ENCODE peak calls at places on chromosomes 7 and 10, in eight cellular contexts. One of them, this sample, is unnamed.

GRCh38 chr10:36023939-36024338 is 381.8 kb upstream of the FZD8 start:
- DNase-seq in cardiac muscle cell: no peak
- DNase-seq in Calu3: no peak
- DNase-seq in CD4-positive, alpha-beta T cell: no peak
- DNase-seq in breast epithelium: no peak
- DNase-seq in kidney: no peak
- DNase-seq in OCI-LY7: no peak
- DNase-seq in transverse colon: no peak
- DNase-seq in this sample: peak

GRCh38 chr10:71004676-71005075 is 116.3 kb upstream of the PCBD1 start:
- DNase-seq in cardiac muscle cell: no peak
- DNase-seq in Calu3: no peak
- DNase-seq in CD4-positive, alpha-beta T cell: no peak
- DNase-seq in breast epithelium: no peak
- DNase-seq in kidney: no peak
- DNase-seq in OCI-LY7: no peak
- DNase-seq in transverse colon: no peak
- DNase-seq in this sample: no peak

GRCh38 chr7:117126631-117127030 is 173.3 kb downstream of the ST7 start:
- DNase-seq in cardiac muscle cell: no peak
- DNase-seq in Calu3: no peak
- DNase-seq in CD4-positive, alpha-beta T cell: no peak
- DNase-seq in breast epithelium: no peak
- DNase-seq in kidney: no peak
- DNase-seq in OCI-LY7: no peak
- DNase-seq in transverse colon: no peak
- DNase-seq in this sample: no peak

GRCh38 chr10:112356686-112357085 is 17.2 kb upstream of the ACSL5 start:
- DNase-seq in cardiac muscle cell: no peak
- DNase-seq in Calu3: no peak
- DNase-seq in CD4-positive, alpha-beta T cell: no peak
- DNase-seq in breast epithelium: no peak
- DNase-seq in kidney: no peak
- DNase-seq in OCI-LY7: no peak
- DNase-seq in transverse colon: no peak
- DNase-seq in this sample: no peak

GRCh38 chr10:33669861-33670385 is 335.5 kb upstream of the NRP1 start:
- DNase-seq in cardiac muscle cell: no peak
- DNase-seq in Calu3: no peak
- DNase-seq in CD4-positive, alpha-beta T cell: no peak
- DNase-seq in breast epithelium: no peak
- DNase-seq in kidney: no peak
- DNase-seq in OCI-LY7: no peak
- DNase-seq in transverse colon: no peak
- DNase-seq in this sample: no peak

GRCh38 chr7:47816647-47817046 is 131.6 kb downstream of the PKD1L1 start:
- DNase-seq in cardiac muscle cell: no peak
- DNase-seq in Calu3: no peak
- DNase-seq in CD4-positive, alpha-beta T cell: no peak
- DNase-seq in breast epithelium: no peak
- DNase-seq in kidney: no peak
- DNase-seq in OCI-LY7: no peak
- DNase-seq in transverse colon: no peak
- DNase-seq in this sample: peak

GRCh38 chr7:143938522-143939243 is 3.6 kb downstream of the OR2F2 start:
- DNase-seq in cardiac muscle cell: no peak
- DNase-seq in Calu3: no peak
- DNase-seq in CD4-positive, alpha-beta T cell: no peak
- DNase-seq in breast epithelium: no peak
- DNase-seq in kidney: no peak
- DNase-seq in OCI-LY7: no peak
- DNase-seq in transverse colon: no peak
- DNase-seq in this sample: no peak

GRCh38 chr7:20786421-20786778 is 286 bp downstream of the SP8 start:
- DNase-seq in cardiac muscle cell: no peak
- DNase-seq in Calu3: no peak
- DNase-seq in CD4-positive, alpha-beta T cell: no peak
- DNase-seq in breast epithelium: no peak
- DNase-seq in kidney: no peak
- DNase-seq in OCI-LY7: no peak
- DNase-seq in transverse colon: no peak
- DNase-seq in this sample: no peak

GRCh38 chr10:124723826-124724225 is 20.4 kb downstream of the FAM53B start:
- DNase-seq in cardiac muscle cell: no peak
- DNase-seq in Calu3: no peak
- DNase-seq in CD4-positive, alpha-beta T cell: no peak
- DNase-seq in breast epithelium: no peak
- DNase-seq in kidney: no peak
- DNase-seq in OCI-LY7: no peak
- DNase-seq in transverse colon: no peak
- DNase-seq in this sample: no peak

GRCh38 chr7:103447073-103447960 is 1.3 kb upstream of the SLC26A5 start:
- DNase-seq in cardiac muscle cell: peak
- DNase-seq in Calu3: peak
- DNase-seq in CD4-positive, alpha-beta T cell: no peak
- DNase-seq in breast epithelium: no peak
- DNase-seq in kidney: no peak
- DNase-seq in OCI-LY7: peak
- DNase-seq in transverse colon: peak
- DNase-seq in this sample: peak

GRCh38 chr7:66205736-66206080 is 574 bp downstream of the TPST1 start:
- DNase-seq in cardiac muscle cell: no peak
- DNase-seq in Calu3: no peak
- DNase-seq in CD4-positive, alpha-beta T cell: no peak
- DNase-seq in breast epithelium: no peak
- DNase-seq in kidney: no peak
- DNase-seq in OCI-LY7: no peak
- DNase-seq in transverse colon: peak
- DNase-seq in this sample: no peak

GRCh38 chr10:127890935-127891334 is 1.8 kb downstream of the CLRN3 start:
- DNase-seq in cardiac muscle cell: no peak
- DNase-seq in Calu3: no peak
- DNase-seq in CD4-positive, alpha-beta T cell: no peak
- DNase-seq in breast epithelium: no peak
- DNase-seq in kidney: no peak
- DNase-seq in OCI-LY7: no peak
- DNase-seq in transverse colon: no peak
- DNase-seq in this sample: no peak

GRCh38 chr10:91040343-91040742 is 119.5 kb upstream of the ANKRD1 start:
- DNase-seq in cardiac muscle cell: no peak
- DNase-seq in Calu3: no peak
- DNase-seq in CD4-positive, alpha-beta T cell: no peak
- DNase-seq in breast epithelium: no peak
- DNase-seq in kidney: no peak
- DNase-seq in OCI-LY7: no peak
- DNase-seq in transverse colon: no peak
- DNase-seq in this sample: no peak

GRCh38 chr10:91042069-91042468 is 121.2 kb upstream of the ANKRD1 start:
- DNase-seq in cardiac muscle cell: no peak
- DNase-seq in Calu3: no peak
- DNase-seq in CD4-positive, alpha-beta T cell: no peak
- DNase-seq in breast epithelium: no peak
- DNase-seq in kidney: no peak
- DNase-seq in OCI-LY7: no peak
- DNase-seq in transverse colon: no peak
- DNase-seq in this sample: no peak

GRCh38 chr10:91048380-91048779 is 127.5 kb upstream of the ANKRD1 start:
- DNase-seq in cardiac muscle cell: no peak
- DNase-seq in Calu3: no peak
- DNase-seq in CD4-positive, alpha-beta T cell: no peak
- DNase-seq in breast epithelium: no peak
- DNase-seq in kidney: no peak
- DNase-seq in OCI-LY7: no peak
- DNase-seq in transverse colon: no peak
- DNase-seq in this sample: no peak

GRCh38 chr10:91046891-91047290 is 126.0 kb upstream of the ANKRD1 start:
- DNase-seq in cardiac muscle cell: no peak
- DNase-seq in Calu3: no peak
- DNase-seq in CD4-positive, alpha-beta T cell: no peak
- DNase-seq in breast epithelium: no peak
- DNase-seq in kidney: no peak
- DNase-seq in OCI-LY7: no peak
- DNase-seq in transverse colon: no peak
- DNase-seq in this sample: no peak

DNA sequence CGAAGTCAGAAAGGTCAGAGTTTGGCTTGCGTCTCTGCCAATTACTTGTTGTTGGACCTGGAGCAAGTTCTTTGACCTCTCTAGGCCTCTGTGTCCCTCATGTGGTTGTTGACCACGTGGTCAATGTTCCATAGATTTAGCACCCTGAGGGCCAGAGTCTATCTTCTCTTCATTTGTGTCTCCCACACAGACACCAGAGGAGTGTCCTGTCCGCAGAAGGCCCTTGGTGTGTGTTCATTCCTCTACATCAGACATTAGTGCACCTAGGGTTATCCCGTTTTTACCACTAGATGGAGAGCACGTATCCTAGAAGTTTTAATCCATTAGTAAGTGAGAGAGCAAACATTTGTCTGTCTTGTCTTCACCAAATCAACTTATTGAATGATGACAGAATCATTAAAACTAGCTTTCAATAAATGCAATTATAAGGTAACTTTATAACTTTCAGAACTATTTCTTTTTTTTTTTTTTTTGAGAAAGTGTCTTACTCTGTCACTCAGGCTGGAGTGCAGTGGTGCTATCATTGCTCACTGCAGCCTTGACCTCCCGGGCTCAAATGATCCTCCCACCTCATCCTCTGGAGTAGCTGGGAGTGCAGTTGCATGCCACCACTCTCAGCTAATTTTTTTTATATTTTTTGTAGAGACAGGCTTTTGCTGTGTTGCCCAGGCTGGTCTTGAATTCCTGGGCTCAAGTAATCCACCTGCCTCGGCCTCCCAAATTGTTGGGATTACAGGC is 122.5 kb upstream of the ANKRD1 start:
- DNase-seq in cardiac muscle cell: peak
- DNase-seq in Calu3: peak
- DNase-seq in CD4-positive, alpha-beta T cell: no peak
- DNase-seq in breast epithelium: no peak
- DNase-seq in kidney: no peak
- DNase-seq in OCI-LY7: peak
- DNase-seq in transverse colon: no peak
- DNase-seq in this sample: peak
- TF ChIP-seq CTCF in cardiac muscle cell: peak
- TF ChIP-seq CTCF in Calu3: peak
- TF ChIP-seq CTCF in CD4-positive, alpha-beta T cell: no peak
- TF ChIP-seq CTCF in breast epithelium: peak
- TF ChIP-seq CTCF in kidney: peak
- TF ChIP-seq CTCF in OCI-LY7: peak
- TF ChIP-seq CTCF in transverse colon: peak
- TF ChIP-seq CTCF in this sample: peak

DNA sequence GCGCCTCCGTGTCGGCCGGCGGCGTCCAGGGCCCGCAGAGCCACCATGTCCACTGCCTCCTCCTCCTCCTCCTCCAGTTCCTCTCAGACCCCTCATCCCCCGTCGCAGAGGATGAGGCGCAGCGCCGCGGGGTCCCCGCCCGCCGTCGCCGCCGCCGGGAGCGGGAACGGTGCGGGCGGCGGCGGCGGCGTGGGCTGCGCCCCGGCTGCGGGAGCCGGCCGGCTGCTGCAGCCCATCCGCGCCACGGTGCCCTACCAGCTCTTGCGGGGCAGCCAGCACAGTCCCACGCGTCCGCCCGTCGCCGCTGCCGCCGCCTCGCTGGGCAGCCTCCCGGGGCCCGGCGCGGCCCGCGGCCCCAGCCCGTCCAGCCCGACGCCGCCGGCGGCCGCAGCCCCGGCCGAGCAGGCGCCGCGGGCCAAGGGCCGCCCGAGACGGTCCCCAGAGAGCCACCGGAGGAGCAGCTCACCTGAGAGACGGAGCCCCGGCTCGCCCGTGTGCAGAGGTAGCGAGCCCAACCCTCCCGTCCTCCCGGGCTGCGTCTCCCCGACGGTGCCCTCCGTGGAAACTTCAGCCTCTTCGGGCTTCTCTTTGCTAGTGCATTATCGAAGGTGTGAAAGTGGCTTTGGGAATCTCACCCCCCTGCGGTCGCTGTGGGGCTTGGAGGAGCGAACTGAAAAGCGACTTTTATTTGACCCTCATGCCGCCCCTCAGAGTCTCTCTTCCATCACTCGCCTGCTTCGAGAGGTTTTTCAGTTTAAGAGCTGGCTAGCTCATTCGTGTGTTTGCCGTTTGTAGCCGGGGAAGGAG is 913 bp downstream of the GLCCI1 start:
- DNase-seq in cardiac muscle cell: peak
- DNase-seq in Calu3: peak
- DNase-seq in CD4-positive, alpha-beta T cell: peak
- DNase-seq in breast epithelium: no peak
- DNase-seq in kidney: peak
- DNase-seq in OCI-LY7: peak
- DNase-seq in transverse colon: peak
- DNase-seq in this sample: peak
- TF ChIP-seq CTCF in cardiac muscle cell: no peak
- TF ChIP-seq CTCF in Calu3: no peak
- TF ChIP-seq CTCF in CD4-positive, alpha-beta T cell: no peak
- TF ChIP-seq CTCF in breast epithelium: no peak
- TF ChIP-seq CTCF in kidney: no peak
- TF ChIP-seq CTCF in OCI-LY7: peak
- TF ChIP-seq CTCF in transverse colon: peak
- TF ChIP-seq CTCF in this sample: no peak

GRCh38 chr7:45294559-45294958 is 137.0 kb downstream of the RAMP3 start:
- DNase-seq in cardiac muscle cell: no peak
- DNase-seq in Calu3: no peak
- DNase-seq in CD4-positive, alpha-beta T cell: no peak
- DNase-seq in breast epithelium: no peak
- DNase-seq in kidney: no peak
- DNase-seq in OCI-LY7: no peak
- DNase-seq in transverse colon: no peak
- DNase-seq in this sample: no peak
- TF ChIP-seq CTCF in cardiac muscle cell: no peak
- TF ChIP-seq CTCF in Calu3: no peak
- TF ChIP-seq CTCF in CD4-positive, alpha-beta T cell: no peak
- TF ChIP-seq CTCF in breast epithelium: no peak
- TF ChIP-seq CTCF in kidney: no peak
- TF ChIP-seq CTCF in OCI-LY7: no peak
- TF ChIP-seq CTCF in transverse colon: no peak
- TF ChIP-seq CTCF in this sample: no peak

GRCh38 chr7:151721694-151722093 is 155.2 kb downstream of the PRKAG2 start:
- DNase-seq in cardiac muscle cell: no peak
- DNase-seq in Calu3: no peak
- DNase-seq in CD4-positive, alpha-beta T cell: no peak
- DNase-seq in breast epithelium: no peak
- DNase-seq in kidney: no peak
- DNase-seq in OCI-LY7: no peak
- DNase-seq in transverse colon: no peak
- DNase-seq in this sample: no peak

GRCh38 chr7:151719031-151719894 is 157.7 kb downstream of the PRKAG2 start:
- DNase-seq in cardiac muscle cell: no peak
- DNase-seq in Calu3: no peak
- DNase-seq in CD4-positive, alpha-beta T cell: no peak
- DNase-seq in breast epithelium: no peak
- DNase-seq in kidney: no peak
- DNase-seq in OCI-LY7: no peak
- DNase-seq in transverse colon: no peak
- DNase-seq in this sample: no peak

GRCh38 chr7:151720297-151720696 is 156.6 kb downstream of the PRKAG2 start:
- DNase-seq in cardiac muscle cell: no peak
- DNase-seq in Calu3: no peak
- DNase-seq in CD4-positive, alpha-beta T cell: no peak
- DNase-seq in breast epithelium: no peak
- DNase-seq in kidney: no peak
- DNase-seq in OCI-LY7: no peak
- DNase-seq in transverse colon: no peak
- DNase-seq in this sample: no peak

GRCh38 chr7:151721236-151721635 is 155.7 kb downstream of the PRKAG2 start:
- DNase-seq in cardiac muscle cell: no peak
- DNase-seq in Calu3: no peak
- DNase-seq in CD4-positive, alpha-beta T cell: no peak
- DNase-seq in breast epithelium: no peak
- DNase-seq in kidney: no peak
- DNase-seq in OCI-LY7: no peak
- DNase-seq in transverse colon: no peak
- DNase-seq in this sample: no peak

GRCh38 chr7:151719895-151720238 is 157.0 kb downstream of the PRKAG2 start:
- DNase-seq in cardiac muscle cell: no peak
- DNase-seq in Calu3: no peak
- DNase-seq in CD4-positive, alpha-beta T cell: no peak
- DNase-seq in breast epithelium: no peak
- DNase-seq in kidney: no peak
- DNase-seq in OCI-LY7: no peak
- DNase-seq in transverse colon: no peak
- DNase-seq in this sample: no peak
- TF ChIP-seq CTCF in cardiac muscle cell: no peak
- TF ChIP-seq CTCF in Calu3: no peak
- TF ChIP-seq CTCF in CD4-positive, alpha-beta T cell: no peak
- TF ChIP-seq CTCF in breast epithelium: no peak
- TF ChIP-seq CTCF in kidney: no peak
- TF ChIP-seq CTCF in OCI-LY7: no peak
- TF ChIP-seq CTCF in transverse colon: no peak
- TF ChIP-seq CTCF in this sample: no peak

This sample was measured in HFFc6.